ENCODE peak calls at places on chromosomes 5 and 9, in eight cellular contexts. B is hepatocyte, R is cardiac muscle cell, S is A549, Z is IMR-90, W is heart right ventricle, D is A673, J is Caco-2. H is an unnamed sample. For H3K9me3, the result is how much of the 10 kb centered on the place peaks cover.

GRCh38 chr9:79912641-79913040 is 340.9 kb downstream of the TLE4 start:
- DNase-seq in B (no peak), J (no peak), S (no peak), D (no peak), Z (no peak), W (no peak), R (no peak), H (no peak)

GRCh38 chr9:112439825-112440224 is 46.8 kb upstream of the KIAA1958 start:
- DNase-seq in S (no peak), J (no peak), D (no peak), R (no peak), Z (no peak), W (no peak), B (no peak), H (no peak)

GRCh38 chr9:132367613-132368305 is 13.0 kb upstream of the SETX start:
- DNase-seq in J (no peak), S (no peak), W (no peak), D (no peak), B (peak), R (no peak), Z (no peak), H (no peak)

GRCh38 chr9:21119093-21119770 is 22.4 kb downstream of the IFNW1 start:
- DNase-seq in R (no peak), B (no peak), S (no peak), Z (no peak), J (no peak), D (no peak), W (no peak), H (no peak)

GRCh38 chr9:76419782-76420380 is 25.7 kb upstream of the RFK start:
- DNase-seq in J (no peak), D (peak), R (peak), Z (no peak), W (no peak), S (peak), B (peak), H (no peak)

GRCh38 chr5:144276034-144276822 is 105.6 kb downstream of the KCTD16 start:
- DNase-seq in Z (peak), R (no peak), D (no peak), S (no peak), B (no peak), J (no peak), W (no peak), H (no peak)

GRCh38 chr9:84239341-84239740 is 101.2 kb downstream of the SLC28A3 start:
- DNase-seq in Z (peak), D (no peak), B (no peak), J (no peak), R (no peak), W (no peak), S (no peak), H (no peak)

GRCh38 chr5:2626572-2626971 is 124.9 kb downstream of the IRX2 start:
- DNase-seq in W (no peak), S (no peak), D (no peak), B (no peak), J (no peak), Z (no peak), R (no peak), H (no peak)

GRCh38 chr5:142543951-142544753 is 141.7 kb downstream of the FGF1 start:
- DNase-seq in S (no peak), Z (peak), B (peak), W (no peak), D (no peak), J (no peak), R (peak), H (no peak)

GRCh38 chr5:142545653-142546322 is 140.1 kb downstream of the FGF1 start:
- DNase-seq in W (no peak), S (no peak), J (no peak), R (no peak), Z (peak), D (no peak), B (no peak), H (no peak)

GRCh38 chr5:142544946-142545652 is 140.8 kb downstream of the FGF1 start:
- DNase-seq in B (no peak), W (no peak), D (no peak), J (no peak), Z (peak), S (no peak), R (no peak), H (no peak)

GRCh38 chr5:142540774-142541466 is 145.0 kb downstream of the FGF1 start:
- DNase-seq in W (peak), J (no peak), R (no peak), D (peak), S (no peak), B (no peak), Z (peak), H (no peak)

DNA sequence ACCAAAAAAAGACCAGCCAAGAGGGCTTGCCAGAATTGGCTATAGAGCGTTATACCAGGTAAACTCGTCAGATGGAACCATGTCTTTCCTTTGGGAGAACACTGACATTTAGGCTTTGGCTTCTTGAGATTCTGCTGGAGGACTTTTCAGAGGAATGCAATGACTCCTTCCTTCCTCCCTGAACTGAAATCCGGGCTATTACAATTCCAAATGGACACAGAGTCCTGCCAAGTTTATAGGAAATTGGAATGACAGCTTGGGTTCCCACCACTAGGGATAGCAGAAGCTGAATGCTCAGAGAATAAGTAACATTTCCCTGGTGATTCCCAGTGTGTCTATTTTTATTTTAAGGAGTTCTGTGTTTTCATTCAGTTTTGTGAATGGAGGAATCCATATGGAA is 143.0 kb downstream of the FGF1 start:
- DNase-seq in S (no peak), Z (peak), W (peak), R (no peak), B (no peak), D (no peak), J (no peak), H (no peak)
- TF ChIP-seq CTCF in S (no peak), Z (no peak), W (peak), R (peak), B (no peak), D (no peak), J (no peak), H (no peak)

DNA sequence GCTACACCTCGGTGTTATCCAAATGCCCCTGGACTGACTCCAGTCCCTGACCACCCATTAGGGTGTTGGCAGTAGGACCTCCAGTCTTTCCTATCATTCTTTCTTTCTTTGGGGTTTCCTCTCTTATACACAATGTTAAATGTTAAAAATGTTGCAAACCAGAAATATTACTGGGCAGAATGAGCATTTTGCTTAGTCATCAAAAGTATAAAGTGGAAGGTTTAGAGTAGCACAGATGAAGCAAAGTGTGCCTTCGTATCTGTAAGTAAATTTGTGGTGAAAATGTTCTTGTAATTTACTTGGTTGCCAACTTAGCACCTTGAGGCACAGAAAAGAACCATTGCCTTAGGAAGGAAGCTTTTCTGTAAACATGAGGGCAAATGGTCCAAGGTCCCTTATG is 21.7 kb upstream of the UNC13B start:
- DNase-seq in B (no peak), D (no peak), W (no peak), S (no peak), J (no peak), Z (no peak), R (no peak), H (no peak)
- H3K9me3 ChIP-seq in B (under half), D (under half), W (under half), S (half or more), J (under half), Z (under half), R (under half), H (under half)

DNA sequence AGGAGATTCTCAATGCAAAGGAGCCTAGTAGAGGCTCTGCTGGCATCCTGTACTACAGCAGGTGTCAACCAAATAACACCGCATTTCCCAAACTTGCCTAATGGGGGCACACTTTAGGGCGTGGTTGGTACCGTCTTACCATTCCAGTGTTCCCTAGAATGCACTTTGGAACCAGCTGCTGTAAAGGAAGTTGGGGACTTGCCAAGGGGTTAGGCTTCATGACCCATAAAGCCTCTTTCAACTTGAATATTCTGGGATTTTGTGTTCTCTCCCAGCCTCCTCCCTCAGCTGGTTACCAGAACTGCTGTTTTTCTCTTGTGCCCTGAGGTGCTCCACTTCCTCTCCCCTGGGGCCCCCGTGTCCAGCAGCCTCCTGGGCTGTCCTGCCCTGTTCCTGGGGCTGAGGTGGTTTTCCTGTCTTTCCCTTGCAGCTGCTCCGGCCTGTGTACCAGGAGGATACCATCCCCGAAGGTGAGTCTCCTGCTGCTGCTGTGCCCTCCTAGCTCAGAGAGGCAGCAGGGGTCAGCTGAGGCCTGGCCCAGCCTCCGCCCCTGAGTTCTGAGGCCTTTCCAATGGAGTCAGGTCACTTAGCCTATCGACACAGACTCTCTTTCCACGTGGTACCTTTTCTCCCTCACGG is 44.7 kb downstream of the RGS3 start:
- DNase-seq in Z (no peak), J (no peak), D (peak), S (peak), B (peak), R (no peak), W (no peak), H (no peak)
- TF ChIP-seq CTCF in Z (peak), J (peak), D (peak), S (peak), B (peak), R (no peak), W (no peak), H (no peak)

GRCh38 chr5:9025942-9026341 is 519.9 kb downstream of the SEMA5A start:
- DNase-seq in W (no peak), B (no peak), S (no peak), Z (peak), D (no peak), J (no peak), R (no peak), H (no peak)
- H3K9me3 ChIP-seq in W (under half), B (under half), S (under half), Z (under half), D (under half), J (under half), R (under half), H (under half)

GRCh38 chr9:135729480-135729879 is 27.5 kb downstream of the KCNT1 start:
- DNase-seq in W (no peak), B (no peak), D (no peak), S (no peak), R (no peak), Z (no peak), J (no peak), H (no peak)

GRCh38 chr9:135727257-135727875 is 25.4 kb downstream of the KCNT1 start:
- DNase-seq in B (no peak), S (no peak), W (no peak), D (no peak), Z (no peak), R (no peak), J (no peak), H (no peak)

GRCh38 chr9:135724186-135724797 is 22.3 kb downstream of the KCNT1 start:
- DNase-seq in R (no peak), J (no peak), Z (no peak), B (no peak), S (peak), W (no peak), D (no peak), H (no peak)

GRCh38 chr9:135728436-135729110 is 26.6 kb downstream of the KCNT1 start:
- DNase-seq in B (no peak), Z (no peak), W (no peak), J (no peak), D (no peak), R (no peak), S (no peak), H (no peak)

GRCh38 chr9:135726138-135726853 is 24.3 kb downstream of the KCNT1 start:
- DNase-seq in D (no peak), R (no peak), W (no peak), B (no peak), J (no peak), S (no peak), Z (no peak), H (no peak)
- TF ChIP-seq CTCF in D (peak), R (peak), W (no peak), B (no peak), J (no peak), S (no peak), Z (no peak), H (no peak)

GRCh38 chr5:27290166-27290565 is 251.8 kb upstream of the CDH9 start:
- DNase-seq in S (no peak), W (no peak), R (no peak), Z (no peak), D (no peak), J (no peak), B (no peak), H (no peak)
- H3K9me3 ChIP-seq in S (under half), W (under half), R (under half), Z (under half), D (under half), J (under half), B (under half), H (under half)

DNA sequence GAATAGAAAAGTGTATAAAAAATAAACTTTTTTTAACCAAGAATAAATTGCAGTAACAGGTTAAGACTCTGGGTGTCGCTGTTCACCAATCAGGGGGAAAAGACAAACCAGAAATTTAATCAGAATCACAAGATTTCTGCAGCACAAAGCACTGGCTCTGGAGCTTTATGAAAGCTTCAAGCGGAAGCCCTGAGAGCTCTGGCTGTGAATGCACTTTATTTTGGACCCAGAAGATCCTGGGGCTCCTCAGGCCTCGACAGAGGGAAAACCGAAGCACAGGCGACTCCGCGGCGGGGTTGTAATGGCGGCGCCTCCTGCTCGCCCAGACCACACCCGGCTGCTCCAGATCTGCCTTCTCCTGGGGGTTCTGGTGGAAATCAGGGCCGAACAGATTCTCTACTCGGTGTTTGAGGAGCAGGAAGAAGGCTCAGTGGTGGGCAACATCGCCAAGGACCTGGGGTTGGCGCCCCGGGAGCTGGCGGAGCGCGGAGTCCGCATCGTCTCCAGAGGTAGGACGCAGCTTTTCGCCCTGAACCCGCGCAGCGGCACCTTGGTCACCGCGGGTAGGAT is at the start of gene PCDHGA4:
- DNase-seq in D (no peak), W (no peak), B (no peak), J (no peak), Z (peak), S (no peak), R (no peak), H (no peak)
- TF ChIP-seq CTCF in D (peak), W (peak), B (no peak), J (peak), Z (peak), S (no peak), R (peak), H (no peak)

DNA sequence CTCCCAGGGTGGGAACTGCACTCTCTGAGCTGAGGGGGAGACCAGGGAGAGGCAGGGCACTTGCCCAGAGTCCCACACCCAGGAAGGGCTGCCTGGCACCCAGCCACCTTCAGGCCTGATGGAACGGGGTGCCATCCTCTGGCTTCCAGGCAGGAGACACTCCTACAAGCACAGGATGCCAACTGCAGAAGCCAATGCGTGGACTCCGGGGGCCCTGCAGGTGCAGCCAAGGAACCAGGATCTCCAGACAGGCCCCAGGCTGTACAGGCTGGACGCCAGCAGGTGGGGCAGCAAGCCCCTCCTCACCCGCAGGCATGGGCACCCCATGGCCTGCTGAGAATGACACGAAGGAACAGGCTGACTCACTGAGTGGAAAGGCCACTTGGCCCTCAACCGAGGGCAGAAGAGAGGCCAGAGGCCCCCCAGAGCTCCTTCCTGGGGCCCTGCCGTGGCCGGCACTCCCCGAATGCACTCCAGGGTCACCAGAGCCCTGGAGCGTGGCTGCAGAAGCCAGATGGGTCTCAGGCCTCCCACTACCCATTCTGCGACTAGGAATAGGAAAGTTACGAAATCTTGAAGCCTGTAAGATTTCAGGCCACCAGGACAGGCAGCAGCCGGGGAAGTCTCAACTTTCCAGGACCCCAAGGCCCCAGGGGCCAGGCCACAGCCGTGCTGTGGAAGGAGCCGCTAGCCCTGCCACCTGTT is 15.7 kb downstream of the NACC2 start:
- DNase-seq in D (no peak), S (no peak), J (no peak), Z (no peak), R (no peak), B (no peak), W (peak), H (no peak)
- H3K9me3 ChIP-seq in D (under half), S (under half), J (under half), Z (under half), R (under half), B (under half), W (under half), H (under half)

GRCh38 chr9:71766663-71767062 is 1.6 kb downstream of the CEMIP2 start:
- DNase-seq in D (no peak), J (no peak), Z (no peak), W (no peak), R (no peak), B (peak), S (no peak), H (no peak)

GRCh38 chr9:71772726-71773125 is 4.4 kb upstream of the CEMIP2 start:
- DNase-seq in W (no peak), R (no peak), D (no peak), Z (no peak), B (no peak), S (no peak), J (no peak), H (no peak)

GRCh38 chr9:71768388-71769174 is at the start of gene CEMIP2:
- DNase-seq in D (peak), J (peak), W (peak), S (peak), Z (peak), B (peak), R (peak), H (peak)

GRCh38 chr9:71767421-71768321 is 642 bp downstream of the CEMIP2 start:
- DNase-seq in Z (peak), R (peak), W (peak), B (peak), S (no peak), J (no peak), D (peak), H (no peak)

GRCh38 chr9:71769175-71770165 is 1.2 kb upstream of the CEMIP2 start:
- DNase-seq in W (peak), Z (no peak), S (peak), R (peak), B (peak), J (peak), D (peak), H (peak)
- TF ChIP-seq CTCF in W (no peak), Z (peak), S (peak), R (no peak), B (peak), J (no peak), D (no peak), H (peak)

GRCh38 chr5:45225571-45226031 is 416.9 kb downstream of the MRPS30 start:
- DNase-seq in S (no peak), D (no peak), Z (no peak), B (no peak), W (no peak), R (no peak), J (no peak), H (no peak)
- H3K9me3 ChIP-seq in S (under half), D (under half), Z (under half), B (under half), W (under half), R (under half), J (under half), H (under half)

H was measured in CD4-positive, alpha-beta T cell.